ENCODE peak calls at places on chromosomes 12 and 14, in seven cellular contexts. S is body of pancreas; Q is chondrocyte; J is fibroblast of pulmonary artery; L is activated CD8-positive, alpha-beta T cell treated with anti-CD3 and anti-CD28 coated beads for 36 hours; I is pancreas; V is AG04449. B is an unnamed sample.
A peak's percentile ranks its signal among the peaks of the same experiment; 100 is the strongest.

GRCh38 chr12:108151505-108152178 is 22.6 kb downstream of the WSCD2 start:
- DNase-seq in S (no peak), Q (no peak), J (no peak), L (no peak), I (no peak), V (no peak), B (no peak)

GRCh38 chr12:118436002-118436724 is 59.8 kb downstream of the SUDS3 start:
- DNase-seq in S (no peak), Q (no peak), J (no peak), L (peak; percentile 7), I (no peak), V (no peak), B (no peak)

GRCh38 chr12:67517181-67517887 is 131.2 kb upstream of the DYRK2 start:
- DNase-seq in S (peak; percentile 76), Q (no peak), J (peak; percentile 23), L (no peak), I (peak; percentile 78), V (no peak), B (no peak)

GRCh38 chr14:34750670-34751069 is 36.3 kb upstream of the CFL2 start:
- DNase-seq in S (no peak), Q (no peak), J (peak; percentile 79), L (no peak), I (no peak), V (peak; percentile 44), B (peak; percentile 60)

GRCh38 chr12:85574291-85574690 is 261.9 kb downstream of the RASSF9 start:
- DNase-seq in S (no peak), Q (no peak), J (no peak), L (no peak), I (no peak), V (no peak), B (no peak)

GRCh38 chr14:68563256-68564131 is 229.4 kb downstream of the ZFP36L1 start:
- DNase-seq in S (peak; percentile 43), Q (no peak), J (peak; percentile 83), L (no peak), I (no peak), V (no peak), B (peak; percentile 51)

GRCh38 chr14:52835122-52835903 is 43.9 kb upstream of the GNPNAT1 start:
- DNase-seq in S (no peak), Q (peak; percentile 87), J (peak; percentile 63), L (no peak), I (no peak), V (no peak), B (peak; percentile 78)

GRCh38 chr14:77603031-77603430 is 13.4 kb downstream of the SPTLC2 start:
- DNase-seq in S (no peak), Q (no peak), J (no peak), L (no peak), I (no peak), V (no peak), B (no peak)

GRCh38 chr12:105330938-105331804 is 680 bp downstream of the C12orf75 start:
- DNase-seq in S (peak; percentile 37), Q (no peak), J (no peak), L (peak; percentile 61), I (peak; percentile 42), V (no peak), B (no peak)

GRCh38 chr12:2051700-2052625 is 824 bp upstream of the CACNA1C start:
- DNase-seq in S (no peak), Q (no peak), J (no peak), L (no peak), I (no peak), V (no peak), B (no peak)

GRCh38 chr12:68223067-68223747 is 2.4 kb downstream of the IL26 start:
- DNase-seq in S (peak; percentile 85), Q (no peak), J (peak; percentile 93), L (peak; percentile 86), I (peak; percentile 70), V (peak; percentile 47), B (peak; percentile 89)

DNA sequence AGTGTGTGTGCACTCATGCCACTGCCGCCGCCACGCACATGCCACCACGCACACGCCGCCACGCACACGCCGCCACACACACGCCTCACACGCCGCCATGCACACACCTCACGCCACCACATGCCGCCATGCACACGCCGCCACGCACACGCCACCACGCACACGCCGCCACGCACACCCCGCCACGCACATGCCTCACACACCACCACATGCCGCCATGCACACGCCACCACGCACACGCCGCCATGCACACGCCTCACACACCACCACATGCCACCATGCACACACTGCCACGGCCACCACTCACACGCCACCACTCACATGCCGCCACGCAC is 6.3 kb downstream of the CLBA1 start:
- DNase-seq in S (no peak), Q (no peak), J (no peak), L (no peak), I (peak; percentile 7), V (no peak), B (no peak)
- TF ChIP-seq CTCF in S (no peak), Q (no peak), J (no peak), L (no peak), I (no peak), V (no peak), B (no peak)

DNA sequence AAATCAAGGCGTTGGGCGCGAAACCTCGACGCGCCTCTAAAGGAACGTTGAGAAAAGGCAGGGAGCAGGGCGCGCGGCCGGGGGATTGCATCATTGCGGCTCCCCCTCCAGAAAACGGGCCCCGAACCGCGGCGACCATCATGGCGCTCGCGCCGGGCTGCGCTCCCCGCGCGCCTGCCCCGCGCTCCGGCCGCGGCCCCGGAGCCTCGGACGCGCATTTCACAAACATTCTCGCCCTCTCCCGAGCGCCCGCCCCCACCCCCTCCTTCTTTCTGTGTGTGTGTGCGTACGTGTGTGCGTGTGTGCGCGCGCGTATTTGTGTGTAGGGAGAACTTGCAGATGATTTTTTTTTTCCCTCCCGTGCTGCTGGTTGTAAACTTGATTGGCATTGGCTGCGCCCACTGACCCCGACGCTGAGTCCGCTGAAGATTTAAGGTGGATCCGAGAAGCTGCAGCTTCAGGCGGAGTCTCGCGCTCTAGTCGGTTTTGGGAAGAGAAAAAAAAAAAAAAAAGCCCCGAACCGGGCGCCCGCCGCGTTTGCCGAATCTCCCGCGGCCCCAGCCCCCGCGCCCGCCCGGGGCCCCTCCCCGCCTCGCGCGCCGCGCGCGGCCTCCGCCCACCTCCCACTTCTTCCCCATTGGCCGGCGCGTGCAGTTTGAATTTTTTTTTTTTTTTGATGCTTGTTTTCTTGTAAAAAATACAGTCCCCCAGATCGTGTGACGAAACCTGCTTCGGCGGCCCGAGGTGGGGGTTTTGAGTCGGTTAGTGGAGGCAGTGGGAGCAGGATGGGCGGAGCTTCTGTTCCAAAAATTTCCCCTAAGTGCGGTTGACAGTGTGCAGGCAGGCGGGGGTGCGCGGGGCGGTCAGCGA is 8.2 kb downstream of the CDKN1B start:
- DNase-seq in S (peak; percentile 92), Q (peak; percentile 96), J (peak; percentile 99), L (peak; percentile 97), I (peak; percentile 90), V (peak; percentile 95), B (peak; percentile 100)
- TF ChIP-seq CTCF in S (peak; percentile 27), Q (no peak), J (no peak), L (no peak), I (no peak), V (no peak), B (no peak)

GRCh38 chr12:92085483-92086040 is 60.1 kb downstream of the BTG1 start:
- DNase-seq in S (no peak), Q (no peak), J (no peak), L (no peak), I (no peak), V (no peak), B (no peak)
- TF ChIP-seq CTCF in S (no peak), Q (no peak), J (no peak), L (no peak), I (no peak), V (no peak), B (no peak)

GRCh38 chr12:29350080-29350479 is 30.9 kb downstream of the ERGIC2 start:
- DNase-seq in S (no peak), Q (no peak), J (peak; percentile 73), L (no peak), I (no peak), V (peak; percentile 37), B (peak; percentile 72)
- TF ChIP-seq CTCF in S (no peak), Q (no peak), J (no peak), L (no peak), I (no peak), V (no peak), B (no peak)

DNA sequence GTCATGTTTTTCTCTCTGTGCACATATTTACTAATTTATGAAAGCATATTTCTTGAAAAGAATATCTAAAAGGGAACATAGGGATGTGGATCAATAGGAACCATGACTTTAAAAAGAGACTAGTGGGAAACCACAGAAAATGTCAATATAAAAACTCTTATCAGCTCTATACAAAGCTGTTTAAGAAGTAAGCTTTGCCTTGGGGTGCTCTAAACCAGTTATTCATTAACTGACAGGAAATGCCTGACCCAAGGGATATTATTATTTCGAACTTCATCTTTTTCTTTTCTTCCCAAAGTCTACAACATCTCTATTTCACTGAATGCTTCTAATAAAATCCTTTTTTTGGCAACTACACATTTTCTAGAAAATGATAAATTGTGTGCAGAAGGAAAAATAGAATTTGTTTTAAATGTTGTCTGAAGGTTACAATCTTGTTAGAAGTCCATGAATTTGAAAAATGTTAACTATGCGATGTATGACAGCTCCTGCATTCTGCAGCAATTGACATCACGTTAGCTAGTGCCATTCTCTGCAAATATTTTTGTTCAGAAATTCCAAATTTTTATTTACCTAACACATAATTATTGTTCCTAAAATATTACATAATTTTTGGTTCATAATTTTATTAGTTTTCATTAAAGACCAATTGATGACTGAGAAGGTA is 345.0 kb downstream of the SLC16A7 start:
- DNase-seq in S (no peak), Q (no peak), J (no peak), L (no peak), I (no peak), V (no peak), B (no peak)
- TF ChIP-seq CTCF in S (no peak), Q (no peak), J (no peak), L (no peak), I (no peak), V (no peak), B (no peak)

DNA sequence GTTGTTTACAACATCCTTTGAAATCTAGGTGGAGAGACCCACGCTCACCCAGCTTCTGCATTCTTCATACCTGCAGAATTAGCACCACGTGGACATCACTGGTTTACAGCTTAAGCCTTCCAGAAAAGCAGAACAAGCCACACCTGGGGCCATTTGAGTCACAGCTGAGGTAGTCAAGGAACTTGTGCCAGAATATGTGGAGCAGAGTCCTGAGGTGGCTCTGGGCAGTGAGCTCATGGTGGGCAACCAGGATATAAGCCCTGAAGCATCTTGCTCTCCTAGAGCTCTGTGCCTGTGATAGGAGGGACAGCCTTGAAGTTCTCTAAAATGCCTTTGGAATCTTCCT is 204.3 kb downstream of the KITLG start:
- DNase-seq in S (no peak), Q (no peak), J (no peak), L (no peak), I (no peak), V (no peak), B (no peak)
- TF ChIP-seq CTCF in S (no peak), Q (no peak), J (no peak), L (no peak), I (no peak), V (no peak), B (no peak)